ENCODE peak calls at places on chromosomes 11 and 22, in four cellular contexts. A is adrenal gland, T is sigmoid colon, J is AG10803. W is an unnamed sample.

GRCh38 chr22:26687439-26687838 is 30.1 kb downstream of the MIAT start:
- DNase-seq in T (no peak), J (no peak), A (no peak), W (no peak)

GRCh38 chr11:461626-462025 is 11.5 kb downstream of the PTDSS2 start:
- DNase-seq in T (no peak), A (no peak), J (no peak), W (no peak)

GRCh38 chr11:69617220-69617619 is 23.7 kb upstream of the CCND1 start:
- DNase-seq in J (no peak), T (no peak), A (no peak), W (no peak)

GRCh38 chr22:49993649-49994360 is 18.8 kb downstream of the IL17REL start:
- DNase-seq in A (no peak), T (no peak), J (no peak), W (no peak)

GRCh38 chr22:48438096-48438495 is 1389.6 kb downstream of the BRD1 start:
- DNase-seq in A (no peak), J (no peak), T (no peak), W (peak)

GRCh38 chr11:6705905-6706535 is 22.9 kb upstream of the MRPL17 start:
- DNase-seq in J (peak), A (peak), T (no peak), W (no peak)

GRCh38 chr11:43664295-43664694 is 16.2 kb upstream of the HSD17B12 start:
- DNase-seq in T (no peak), J (no peak), A (no peak), W (no peak)

GRCh38 chr11:120952503-120953229 is 71.2 kb upstream of the TBCEL start:
- DNase-seq in A (peak), J (peak), T (peak), W (peak)

GRCh38 chr11:697028-697491 is 1.4 kb downstream of the TMEM80 start:
- DNase-seq in T (no peak), J (peak), A (no peak), W (no peak)

GRCh38 chr11:14411818-14412217 is 52.8 kb upstream of the RRAS2 start:
- DNase-seq in T (peak), J (peak), A (peak), W (no peak)

GRCh38 chr11:14409891-14410290 is 50.9 kb upstream of the RRAS2 start:
- DNase-seq in J (no peak), A (no peak), T (no peak), W (no peak)

GRCh38 chr11:14414470-14415461 is 55.8 kb upstream of the RRAS2 start:
- DNase-seq in A (no peak), T (no peak), J (no peak), W (no peak)

GRCh38 chr11:14417186-14417585 is 58.2 kb upstream of the RRAS2 start:
- DNase-seq in J (peak), T (no peak), A (no peak), W (no peak)

GRCh38 chr11:14413307-14414072 is 54.5 kb upstream of the RRAS2 start:
- DNase-seq in A (peak), T (peak), J (peak), W (no peak)
- TF ChIP-seq CTCF in A (peak), T (no peak), J (peak), W (no peak)

DNA sequence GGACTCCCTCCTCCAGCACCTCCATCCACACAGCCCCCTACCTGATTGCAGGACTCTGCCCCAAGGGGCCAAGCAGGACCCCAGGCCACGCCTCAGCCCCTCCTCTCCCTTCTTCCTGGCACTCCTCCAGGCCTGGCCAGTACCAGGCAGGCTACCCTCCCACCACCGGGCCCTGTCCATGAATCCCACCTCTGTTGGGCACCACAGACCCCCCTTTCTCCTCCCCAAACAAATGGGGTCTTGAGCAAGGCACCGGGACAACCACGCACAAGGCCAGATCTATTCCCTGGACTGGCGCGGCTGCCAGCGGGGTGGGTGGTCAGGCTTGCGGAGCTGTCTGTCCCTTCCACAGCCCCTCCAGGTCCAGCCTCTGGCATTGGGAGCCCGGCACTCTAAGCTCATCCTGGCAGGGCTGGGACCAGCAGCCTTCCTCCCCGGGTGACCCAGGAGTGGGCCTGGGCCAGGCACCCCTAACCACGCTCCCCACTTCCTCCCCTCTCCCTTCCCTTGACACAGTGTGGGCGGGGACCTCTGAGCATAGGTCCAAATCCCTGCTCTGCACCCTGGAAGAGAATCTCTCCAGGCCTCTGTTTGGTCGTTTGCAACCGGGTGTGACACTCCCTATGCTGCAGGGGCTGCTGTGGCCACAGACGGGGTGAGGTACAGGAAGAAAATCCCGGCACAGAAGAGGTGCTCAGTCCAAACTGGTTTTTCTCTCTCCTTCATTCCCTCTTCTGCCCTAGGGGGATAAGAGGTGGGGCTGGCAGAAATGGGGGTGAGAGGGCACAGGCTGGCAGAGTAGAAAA is 14.6 kb downstream of the ELFN2 start:
- DNase-seq in A (no peak), T (no peak), J (no peak), W (no peak)
- TF ChIP-seq CTCF in A (no peak), T (no peak), J (no peak), W (no peak)

GRCh38 chr11:71370895-71371673 is 77.1 kb downstream of the DHCR7 start:
- DNase-seq in T (no peak), J (no peak), A (no peak), W (no peak)

GRCh38 chr11:71370020-71370747 is 78.0 kb downstream of the DHCR7 start:
- DNase-seq in T (no peak), A (no peak), J (no peak), W (no peak)

GRCh38 chr11:71373791-71374454 is 74.3 kb downstream of the DHCR7 start:
- DNase-seq in A (no peak), J (no peak), T (no peak), W (no peak)

GRCh38 chr11:71371674-71372069 is 76.5 kb downstream of the DHCR7 start:
- DNase-seq in J (no peak), T (no peak), A (no peak), W (no peak)

GRCh38 chr11:71372693-71373657 is 75.2 kb downstream of the DHCR7 start:
- DNase-seq in T (no peak), A (no peak), J (peak), W (no peak)
- TF ChIP-seq CTCF in T (no peak), A (no peak), J (peak), W (peak)

DNA sequence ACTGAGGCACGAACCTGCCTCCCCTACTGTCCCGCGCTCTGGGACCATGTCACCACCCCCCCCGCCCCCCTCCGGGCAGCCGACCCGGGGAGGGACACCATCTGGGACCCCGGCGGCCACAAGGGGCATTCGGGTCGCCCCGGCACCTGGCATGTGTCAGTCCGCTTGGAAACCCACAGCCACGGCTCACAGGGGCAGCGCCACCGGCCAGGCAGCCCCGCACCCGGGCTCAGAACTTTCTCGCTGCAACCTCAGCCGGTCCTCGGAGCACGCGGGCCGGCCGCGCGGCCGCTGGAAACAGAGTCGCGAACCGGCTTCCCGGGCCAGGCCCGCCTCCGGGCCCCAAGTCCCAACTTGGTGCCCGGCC is 159.9 kb upstream of the GRK3 start:
- DNase-seq in A (no peak), T (peak), J (no peak), W (no peak)
- TF ChIP-seq CTCF in A (no peak), T (no peak), J (no peak), W (no peak)

GRCh38 chr11:65225284-65226102 is 36.3 kb upstream of the POLA2 start:
- DNase-seq in T (peak), J (peak), A (peak), W (peak)
- TF ChIP-seq CTCF in T (peak), J (peak), A (peak), W (peak)

GRCh38 chr11:100445231-100445735 is 241.8 kb upstream of the ARHGAP42 start:
- DNase-seq in A (no peak), T (no peak), J (no peak), W (no peak)
- TF ChIP-seq CTCF in A (no peak), T (no peak), J (no peak), W (no peak)

GRCh38 chr22:20206709-20207215 is 55.9 kb upstream of the CCDC188 start:
- DNase-seq in J (peak), T (no peak), A (no peak), W (peak)
- TF ChIP-seq CTCF in J (no peak), T (no peak), A (no peak), W (no peak)

DNA sequence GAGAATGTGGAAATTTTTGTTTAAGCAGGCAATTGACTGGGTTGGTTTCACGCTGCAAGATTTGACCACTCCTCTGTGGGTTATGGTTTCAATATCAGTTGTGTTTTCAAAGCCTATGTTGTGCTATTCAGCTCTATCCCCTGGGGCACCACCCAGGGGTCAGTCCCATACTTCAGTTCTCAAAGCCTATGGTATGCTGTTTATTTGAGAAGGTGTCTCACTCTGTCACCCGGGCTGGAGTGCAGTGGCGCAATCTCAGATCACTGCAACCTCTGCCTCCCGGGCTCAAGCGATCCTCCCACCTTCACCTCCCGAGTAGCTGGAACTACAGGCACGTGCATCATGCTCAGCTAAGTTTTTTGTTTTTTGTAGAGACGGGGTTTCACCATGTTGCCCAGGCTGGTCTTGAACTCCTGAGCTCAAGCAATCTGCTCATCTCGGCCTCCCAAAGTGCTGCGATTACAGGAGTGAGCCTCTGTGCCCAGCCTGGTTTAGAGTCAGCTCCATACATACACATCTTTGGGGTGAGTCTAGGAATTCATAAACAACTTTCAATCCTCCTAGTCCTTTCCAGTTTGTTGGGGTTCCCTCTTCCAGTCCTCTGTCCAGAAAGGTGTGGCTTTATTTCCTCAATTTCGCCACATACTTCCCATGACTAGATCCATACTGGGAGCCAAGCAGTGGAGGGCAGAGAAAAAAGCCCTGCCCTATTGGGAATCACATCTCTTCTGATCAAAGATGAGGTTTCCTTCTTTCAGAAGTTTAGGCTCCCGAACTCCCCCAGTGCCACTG is 35.0 kb upstream of the MAPK1 start:
- DNase-seq in J (no peak), A (no peak), T (no peak), W (no peak)
- TF ChIP-seq CTCF in J (no peak), A (no peak), T (no peak), W (no peak)

GRCh38 chr11:64247729-64248531 is 1.2 kb upstream of the PPP1R14B start:
- DNase-seq in A (no peak), T (no peak), J (no peak), W (no peak)
- TF ChIP-seq CTCF in A (no peak), T (no peak), J (no peak), W (no peak)

DNA sequence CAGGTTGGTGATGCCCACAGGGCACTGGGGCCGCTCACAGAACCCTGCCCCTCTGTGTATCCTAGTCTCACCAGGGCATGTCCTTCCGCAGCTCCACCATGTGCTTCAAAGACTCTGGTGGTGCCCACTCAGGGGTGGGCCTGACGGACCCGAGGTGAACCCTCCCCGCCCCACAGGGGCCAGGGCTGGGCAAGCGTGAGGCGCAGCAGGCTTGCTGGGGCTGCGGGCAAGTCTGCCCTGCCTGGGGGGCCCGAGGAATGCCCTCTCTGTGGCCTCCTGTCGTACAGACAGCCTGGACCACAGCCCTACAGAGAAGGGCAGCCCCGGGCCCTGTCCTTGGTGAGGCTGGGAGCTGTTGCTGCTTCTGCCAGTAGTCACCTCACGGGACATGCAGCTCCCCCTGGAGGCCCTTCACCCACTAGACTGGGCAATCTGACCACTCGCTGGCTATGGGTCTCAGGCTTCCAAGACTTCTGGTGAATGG is 40.2 kb downstream of the TBX1 start:
- DNase-seq in J (peak), A (no peak), T (peak), W (peak)
- TF ChIP-seq CTCF in J (peak), A (no peak), T (no peak), W (peak)